ENCODE peak calls at places on chromosomes 12 and 14, in four cellular contexts. One of them, this sample, is unnamed.

GRCh38 chr12:52063986-52064649 is 5.7 kb upstream of the ATG101 start:
- DNase-seq in kidney: no peak
- DNase-seq in vagina: no peak
- DNase-seq in mesothelial cell of epicardium: no peak
- DNase-seq in this sample: peak

GRCh38 chr12:51972424-51972812 is 20.9 kb downstream of the ACVR1B start:
- DNase-seq in kidney: no peak
- DNase-seq in vagina: no peak
- DNase-seq in mesothelial cell of epicardium: no peak
- DNase-seq in this sample: no peak

GRCh38 chr14:103668117-103668516 is 39.1 kb downstream of the KLC1 start:
- DNase-seq in kidney: no peak
- DNase-seq in vagina: no peak
- DNase-seq in mesothelial cell of epicardium: no peak
- DNase-seq in this sample: no peak

GRCh38 chr12:109604902-109605536 is 31.4 kb downstream of the MVK start:
- DNase-seq in kidney: no peak
- DNase-seq in vagina: no peak
- DNase-seq in mesothelial cell of epicardium: no peak
- DNase-seq in this sample: no peak

GRCh38 chr14:35301334-35302210 is 9.4 kb downstream of the PSMA6 start:
- DNase-seq in kidney: no peak
- DNase-seq in vagina: no peak
- DNase-seq in mesothelial cell of epicardium: no peak
- DNase-seq in this sample: no peak

GRCh38 chr12:111766608-111767361 is at the start of gene ALDH2:
- DNase-seq in kidney: peak
- DNase-seq in vagina: no peak
- DNase-seq in mesothelial cell of epicardium: peak
- DNase-seq in this sample: peak

GRCh38 chr12:22410497-22410896 is 76.0 kb upstream of the ST8SIA1 start:
- DNase-seq in kidney: no peak
- DNase-seq in vagina: no peak
- DNase-seq in mesothelial cell of epicardium: no peak
- DNase-seq in this sample: peak

GRCh38 chr12:112841891-112842290 is 50.3 kb downstream of the RPH3A start:
- DNase-seq in kidney: no peak
- DNase-seq in vagina: no peak
- DNase-seq in mesothelial cell of epicardium: no peak
- DNase-seq in this sample: peak

GRCh38 chr12:3097836-3098235 is 20.7 kb downstream of the TSPAN9 start:
- DNase-seq in kidney: peak
- DNase-seq in vagina: no peak
- DNase-seq in mesothelial cell of epicardium: no peak
- DNase-seq in this sample: no peak

GRCh38 chr12:69324797-69325466 is 23.2 kb upstream of the LYZ start:
- DNase-seq in kidney: no peak
- DNase-seq in vagina: no peak
- DNase-seq in mesothelial cell of epicardium: no peak
- DNase-seq in this sample: no peak

GRCh38 chr12:87667378-87667777 is 361.8 kb downstream of the C12orf50 start:
- DNase-seq in kidney: no peak
- DNase-seq in vagina: no peak
- DNase-seq in mesothelial cell of epicardium: no peak
- DNase-seq in this sample: peak

GRCh38 chr14:32609388-32609787 is 280.3 kb downstream of the AKAP6 start:
- DNase-seq in kidney: no peak
- DNase-seq in vagina: no peak
- DNase-seq in mesothelial cell of epicardium: no peak
- DNase-seq in this sample: no peak

GRCh38 chr12:109731231-109731731 is 17.7 kb downstream of the FAM222A start:
- DNase-seq in kidney: peak
- DNase-seq in vagina: no peak
- DNase-seq in mesothelial cell of epicardium: no peak
- DNase-seq in this sample: no peak

GRCh38 chr12:105331805-105332251 is 1.3 kb downstream of the C12orf75 start:
- DNase-seq in kidney: no peak
- DNase-seq in vagina: no peak
- DNase-seq in mesothelial cell of epicardium: no peak
- DNase-seq in this sample: peak

GRCh38 chr12:5096241-5096880 is 52.7 kb downstream of the KCNA5 start:
- DNase-seq in kidney: no peak
- DNase-seq in vagina: peak
- DNase-seq in mesothelial cell of epicardium: no peak
- DNase-seq in this sample: no peak
- TF ChIP-seq CTCF in kidney: no peak
- TF ChIP-seq CTCF in vagina: no peak
- TF ChIP-seq CTCF in mesothelial cell of epicardium: no peak
- TF ChIP-seq CTCF in this sample: no peak

DNA sequence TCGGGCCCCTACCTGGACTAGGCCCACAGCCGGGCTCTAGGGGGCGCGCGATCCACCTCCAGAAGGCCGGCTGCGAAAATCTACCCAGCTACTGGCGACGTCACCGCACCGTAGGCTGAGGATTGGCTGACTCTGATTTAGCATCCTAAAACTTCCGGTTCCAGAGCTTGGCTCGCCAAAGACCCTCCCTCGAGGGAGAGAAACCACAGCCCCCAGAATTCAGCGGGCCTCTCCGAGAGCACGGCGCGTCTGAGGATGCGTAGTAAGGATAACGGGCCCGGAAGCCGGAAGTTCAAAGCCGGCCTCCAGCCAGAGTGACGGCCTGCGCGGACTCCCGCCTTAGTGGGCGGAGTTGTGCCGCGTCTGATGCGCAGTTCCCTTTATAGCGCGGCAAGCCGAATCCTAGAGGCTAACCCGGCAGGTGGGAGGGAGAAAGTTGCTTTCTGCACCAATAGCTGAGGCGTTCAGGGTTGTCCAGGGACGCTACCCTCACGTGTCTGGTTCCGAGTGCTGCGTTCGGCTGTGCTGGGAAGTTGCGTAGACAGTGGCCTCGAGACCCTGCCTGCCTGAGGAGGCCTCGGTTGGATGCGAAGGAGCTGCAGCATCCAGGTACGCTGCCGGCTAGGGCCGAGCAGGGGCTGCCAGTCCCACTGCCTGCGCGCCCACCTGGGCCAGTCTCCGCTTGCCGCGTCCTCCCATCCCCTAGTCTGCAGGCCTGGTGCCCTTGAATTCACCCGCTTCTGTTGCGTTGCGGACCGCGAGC is at the start of gene COX14:
- DNase-seq in kidney: peak
- DNase-seq in vagina: peak
- DNase-seq in mesothelial cell of epicardium: peak
- DNase-seq in this sample: peak
- TF ChIP-seq CTCF in kidney: peak
- TF ChIP-seq CTCF in vagina: peak
- TF ChIP-seq CTCF in mesothelial cell of epicardium: peak
- TF ChIP-seq CTCF in this sample: peak

GRCh38 chr12:129964300-129964699 is 60.5 kb upstream of the TMEM132D start:
- DNase-seq in kidney: no peak
- DNase-seq in vagina: no peak
- DNase-seq in mesothelial cell of epicardium: no peak
- DNase-seq in this sample: no peak
- TF ChIP-seq CTCF in kidney: no peak
- TF ChIP-seq CTCF in vagina: no peak
- TF ChIP-seq CTCF in mesothelial cell of epicardium: no peak
- TF ChIP-seq CTCF in this sample: no peak

GRCh38 chr12:97711392-97711791 is 248.8 kb downstream of the RMST start:
- DNase-seq in kidney: no peak
- DNase-seq in vagina: no peak
- DNase-seq in mesothelial cell of epicardium: no peak
- DNase-seq in this sample: no peak

GRCh38 chr12:97713217-97713616 is 250.6 kb downstream of the RMST start:
- DNase-seq in kidney: no peak
- DNase-seq in vagina: no peak
- DNase-seq in mesothelial cell of epicardium: no peak
- DNase-seq in this sample: no peak

GRCh38 chr12:97713972-97714588 is 251.5 kb downstream of the RMST start:
- DNase-seq in kidney: no peak
- DNase-seq in vagina: no peak
- DNase-seq in mesothelial cell of epicardium: no peak
- DNase-seq in this sample: no peak

GRCh38 chr12:97716356-97716755 is 253.8 kb downstream of the RMST start:
- DNase-seq in kidney: no peak
- DNase-seq in vagina: no peak
- DNase-seq in mesothelial cell of epicardium: no peak
- DNase-seq in this sample: peak
- TF ChIP-seq CTCF in kidney: no peak
- TF ChIP-seq CTCF in vagina: no peak
- TF ChIP-seq CTCF in mesothelial cell of epicardium: peak
- TF ChIP-seq CTCF in this sample: peak

GRCh38 chr14:88535813-88536212 is 19.0 kb downstream of the PTPN21 start:
- DNase-seq in kidney: no peak
- DNase-seq in vagina: no peak
- DNase-seq in mesothelial cell of epicardium: no peak
- DNase-seq in this sample: no peak
- TF ChIP-seq CTCF in kidney: no peak
- TF ChIP-seq CTCF in vagina: no peak
- TF ChIP-seq CTCF in mesothelial cell of epicardium: no peak
- TF ChIP-seq CTCF in this sample: no peak

GRCh38 chr12:99390707-99391106 is 256.8 kb upstream of the GARIN6 start:
- DNase-seq in kidney: peak
- DNase-seq in vagina: no peak
- DNase-seq in mesothelial cell of epicardium: no peak
- DNase-seq in this sample: no peak
- TF ChIP-seq CTCF in kidney: peak
- TF ChIP-seq CTCF in vagina: no peak
- TF ChIP-seq CTCF in mesothelial cell of epicardium: peak
- TF ChIP-seq CTCF in this sample: peak